ENCODE peak calls at places on chromosome 1, in six cellular contexts. One of them, this sample, is unnamed.
A peak's percentile ranks its signal among the peaks of the same experiment; 100 is the strongest.

GRCh38 chr1:200029035-200029623 is 1.6 kb downstream of the NR5A2 start:
- DNase-seq in NCI-H1092: peak; percentile 44
- DNase-seq in stimulated activated CD8-positive, alpha-beta memory T cell treated with anti-CD3 and anti-CD28 coated beads, Interleukin-2, amount 100 ng/mL, for 1 hour: no peak
- DNase-seq in amniotic stem cell: peak; percentile 30
- DNase-seq in HS-27A: no peak
- DNase-seq in small intestine: peak; percentile 73
- DNase-seq in this sample: no peak

GRCh38 chr1:238892612-238893011 is 493.8 kb upstream of the CHRM3 start:
- DNase-seq in NCI-H1092: no peak
- DNase-seq in small intestine: no peak
- DNase-seq in HS-27A: no peak
- DNase-seq in amniotic stem cell: no peak
- DNase-seq in stimulated activated CD8-positive, alpha-beta memory T cell treated with anti-CD3 and anti-CD28 coated beads, Interleukin-2, amount 100 ng/mL, for 1 hour: no peak
- DNase-seq in this sample: no peak

GRCh38 chr1:3430820-3431219 is 23.6 kb upstream of the ARHGEF16 start:
- DNase-seq in stimulated activated CD8-positive, alpha-beta memory T cell treated with anti-CD3 and anti-CD28 coated beads, Interleukin-2, amount 100 ng/mL, for 1 hour: no peak
- DNase-seq in small intestine: no peak
- DNase-seq in NCI-H1092: no peak
- DNase-seq in amniotic stem cell: no peak
- DNase-seq in HS-27A: no peak
- DNase-seq in this sample: no peak

GRCh38 chr1:214902636-214903320 is 179.8 kb upstream of the KCNK2 start:
- DNase-seq in NCI-H1092: no peak
- DNase-seq in HS-27A: peak; percentile 79
- DNase-seq in small intestine: no peak
- DNase-seq in amniotic stem cell: peak; percentile 47
- DNase-seq in stimulated activated CD8-positive, alpha-beta memory T cell treated with anti-CD3 and anti-CD28 coated beads, Interleukin-2, amount 100 ng/mL, for 1 hour: no peak
- DNase-seq in this sample: no peak

GRCh38 chr1:177858222-177858894 is 111.5 kb downstream of the SEC16B start:
- DNase-seq in NCI-H1092: peak; percentile 89
- DNase-seq in stimulated activated CD8-positive, alpha-beta memory T cell treated with anti-CD3 and anti-CD28 coated beads, Interleukin-2, amount 100 ng/mL, for 1 hour: no peak
- DNase-seq in amniotic stem cell: no peak
- DNase-seq in small intestine: peak; percentile 7
- DNase-seq in HS-27A: no peak
- DNase-seq in this sample: no peak

GRCh38 chr1:194339451-194339850 is 1153.0 kb upstream of the B3GALT2 start:
- DNase-seq in NCI-H1092: no peak
- DNase-seq in small intestine: no peak
- DNase-seq in amniotic stem cell: no peak
- DNase-seq in HS-27A: no peak
- DNase-seq in stimulated activated CD8-positive, alpha-beta memory T cell treated with anti-CD3 and anti-CD28 coated beads, Interleukin-2, amount 100 ng/mL, for 1 hour: no peak
- DNase-seq in this sample: no peak

GRCh38 chr1:20449736-20450311 is 36.2 kb downstream of the CAMK2N1 start:
- DNase-seq in amniotic stem cell: no peak
- DNase-seq in stimulated activated CD8-positive, alpha-beta memory T cell treated with anti-CD3 and anti-CD28 coated beads, Interleukin-2, amount 100 ng/mL, for 1 hour: no peak
- DNase-seq in small intestine: no peak
- DNase-seq in NCI-H1092: no peak
- DNase-seq in HS-27A: no peak
- DNase-seq in this sample: no peak

GRCh38 chr1:225886159-225887029 is 2.6 kb downstream of the LEFTY1 start:
- DNase-seq in amniotic stem cell: no peak
- DNase-seq in NCI-H1092: no peak
- DNase-seq in HS-27A: no peak
- DNase-seq in small intestine: peak; percentile 75
- DNase-seq in stimulated activated CD8-positive, alpha-beta memory T cell treated with anti-CD3 and anti-CD28 coated beads, Interleukin-2, amount 100 ng/mL, for 1 hour: no peak
- DNase-seq in this sample: no peak

GRCh38 chr1:226820935-226821718 is 49.3 kb upstream of the PSEN2 start:
- DNase-seq in small intestine: peak; percentile 25
- DNase-seq in NCI-H1092: no peak
- DNase-seq in HS-27A: peak; percentile 36
- DNase-seq in amniotic stem cell: peak; percentile 84
- DNase-seq in stimulated activated CD8-positive, alpha-beta memory T cell treated with anti-CD3 and anti-CD28 coated beads, Interleukin-2, amount 100 ng/mL, for 1 hour: no peak
- DNase-seq in this sample: peak; percentile 69

GRCh38 chr1:214241060-214241459 is 39.9 kb upstream of the SMYD2 start:
- DNase-seq in small intestine: no peak
- DNase-seq in NCI-H1092: no peak
- DNase-seq in HS-27A: no peak
- DNase-seq in stimulated activated CD8-positive, alpha-beta memory T cell treated with anti-CD3 and anti-CD28 coated beads, Interleukin-2, amount 100 ng/mL, for 1 hour: no peak
- DNase-seq in amniotic stem cell: no peak
- DNase-seq in this sample: no peak

GRCh38 chr1:62299426-62300200 is 19.6 kb downstream of the KANK4 start:
- DNase-seq in NCI-H1092: peak; percentile 18
- DNase-seq in amniotic stem cell: no peak
- DNase-seq in small intestine: no peak
- DNase-seq in HS-27A: no peak
- DNase-seq in stimulated activated CD8-positive, alpha-beta memory T cell treated with anti-CD3 and anti-CD28 coated beads, Interleukin-2, amount 100 ng/mL, for 1 hour: no peak
- DNase-seq in this sample: no peak

This sample was measured in lung.